ENCODE peak calls at places on chromosomes 1 and 21, in eight cellular contexts. One of them, this sample, is unnamed.

GRCh38 chr1:209383907-209384709 is 199.4 kb upstream of the CAMK1G start:
- DNase-seq in breast epithelium: no peak
- DNase-seq in sigmoid colon: no peak
- DNase-seq in K562: no peak
- DNase-seq in suprapubic skin: no peak
- DNase-seq in GM12892: no peak
- DNase-seq in stomach: no peak
- DNase-seq in HCT116: no peak
- DNase-seq in this sample: no peak

GRCh38 chr1:235045034-235045690 is 83.5 kb downstream of the TOMM20 start:
- DNase-seq in breast epithelium: no peak
- DNase-seq in sigmoid colon: no peak
- DNase-seq in K562: no peak
- DNase-seq in suprapubic skin: no peak
- DNase-seq in GM12892: no peak
- DNase-seq in stomach: no peak
- DNase-seq in HCT116: no peak
- DNase-seq in this sample: no peak

GRCh38 chr21:39452207-39452964 is 616 bp downstream of the SH3BGR start:
- DNase-seq in breast epithelium: no peak
- DNase-seq in sigmoid colon: no peak
- DNase-seq in K562: no peak
- DNase-seq in suprapubic skin: no peak
- DNase-seq in GM12892: no peak
- DNase-seq in stomach: no peak
- DNase-seq in HCT116: no peak
- DNase-seq in this sample: no peak

GRCh38 chr1:221440658-221441057 is 301.2 kb downstream of the DUSP10 start:
- DNase-seq in breast epithelium: no peak
- DNase-seq in sigmoid colon: peak
- DNase-seq in K562: no peak
- DNase-seq in suprapubic skin: no peak
- DNase-seq in GM12892: no peak
- DNase-seq in stomach: no peak
- DNase-seq in HCT116: peak
- DNase-seq in this sample: no peak

GRCh38 chr1:232687304-232687703 is 57.4 kb upstream of the SIPA1L2 start:
- DNase-seq in breast epithelium: no peak
- DNase-seq in sigmoid colon: no peak
- DNase-seq in K562: no peak
- DNase-seq in suprapubic skin: no peak
- DNase-seq in GM12892: no peak
- DNase-seq in stomach: no peak
- DNase-seq in HCT116: no peak
- DNase-seq in this sample: no peak

GRCh38 chr1:100352267-100353072 is at the start of gene CDC14A:
- DNase-seq in breast epithelium: peak
- DNase-seq in sigmoid colon: peak
- DNase-seq in K562: peak
- DNase-seq in suprapubic skin: peak
- DNase-seq in GM12892: peak
- DNase-seq in stomach: peak
- DNase-seq in HCT116: peak
- DNase-seq in this sample: peak

GRCh38 chr21:45417951-45418300 is 13.0 kb downstream of the COL18A1 start:
- DNase-seq in breast epithelium: no peak
- DNase-seq in sigmoid colon: no peak
- DNase-seq in K562: no peak
- DNase-seq in suprapubic skin: no peak
- DNase-seq in GM12892: no peak
- DNase-seq in stomach: no peak
- DNase-seq in HCT116: no peak
- DNase-seq in this sample: no peak

GRCh38 chr1:233448290-233448689 is 120.8 kb downstream of the MAP3K21 start:
- DNase-seq in breast epithelium: no peak
- DNase-seq in sigmoid colon: no peak
- DNase-seq in K562: no peak
- DNase-seq in suprapubic skin: no peak
- DNase-seq in GM12892: no peak
- DNase-seq in stomach: no peak
- DNase-seq in HCT116: no peak
- DNase-seq in this sample: no peak

GRCh38 chr21:28614816-28615215 is 377.9 kb downstream of the LTN1 start:
- DNase-seq in breast epithelium: no peak
- DNase-seq in sigmoid colon: no peak
- DNase-seq in K562: no peak
- DNase-seq in suprapubic skin: no peak
- DNase-seq in GM12892: no peak
- DNase-seq in stomach: no peak
- DNase-seq in HCT116: no peak
- DNase-seq in this sample: no peak

GRCh38 chr1:201536542-201536941 is 2.4 kb upstream of the NAV1 start:
- DNase-seq in breast epithelium: no peak
- DNase-seq in sigmoid colon: peak
- DNase-seq in K562: no peak
- DNase-seq in suprapubic skin: no peak
- DNase-seq in GM12892: no peak
- DNase-seq in stomach: no peak
- DNase-seq in HCT116: peak
- DNase-seq in this sample: no peak

GRCh38 chr1:12327566-12327965 is 97.7 kb downstream of the VPS13D start:
- DNase-seq in breast epithelium: no peak
- DNase-seq in sigmoid colon: no peak
- DNase-seq in K562: no peak
- DNase-seq in suprapubic skin: no peak
- DNase-seq in GM12892: no peak
- DNase-seq in stomach: no peak
- DNase-seq in HCT116: no peak
- DNase-seq in this sample: no peak

GRCh38 chr1:21319447-21320407 is 29.5 kb upstream of the ECE1 start:
- DNase-seq in breast epithelium: no peak
- DNase-seq in sigmoid colon: peak
- DNase-seq in K562: peak
- DNase-seq in suprapubic skin: no peak
- DNase-seq in GM12892: no peak
- DNase-seq in stomach: peak
- DNase-seq in HCT116: no peak
- DNase-seq in this sample: no peak

GRCh38 chr1:21322681-21323016 is 32.4 kb upstream of the ECE1 start:
- DNase-seq in breast epithelium: no peak
- DNase-seq in sigmoid colon: peak
- DNase-seq in K562: no peak
- DNase-seq in suprapubic skin: no peak
- DNase-seq in GM12892: no peak
- DNase-seq in stomach: no peak
- DNase-seq in HCT116: no peak
- DNase-seq in this sample: no peak

GRCh38 chr1:21318714-21319159 is 28.5 kb upstream of the ECE1 start:
- DNase-seq in breast epithelium: peak
- DNase-seq in sigmoid colon: peak
- DNase-seq in K562: no peak
- DNase-seq in suprapubic skin: peak
- DNase-seq in GM12892: no peak
- DNase-seq in stomach: peak
- DNase-seq in HCT116: no peak
- DNase-seq in this sample: no peak

GRCh38 chr1:21321963-21322680 is 31.9 kb upstream of the ECE1 start:
- DNase-seq in breast epithelium: no peak
- DNase-seq in sigmoid colon: peak
- DNase-seq in K562: no peak
- DNase-seq in suprapubic skin: no peak
- DNase-seq in GM12892: no peak
- DNase-seq in stomach: no peak
- DNase-seq in HCT116: no peak
- DNase-seq in this sample: no peak

GRCh38 chr1:21320410-21321107 is 30.3 kb upstream of the ECE1 start:
- DNase-seq in breast epithelium: no peak
- DNase-seq in sigmoid colon: peak
- DNase-seq in K562: peak
- DNase-seq in suprapubic skin: no peak
- DNase-seq in GM12892: no peak
- DNase-seq in stomach: no peak
- DNase-seq in HCT116: no peak
- DNase-seq in this sample: no peak
- TF ChIP-seq POLR2A in breast epithelium: no peak
- TF ChIP-seq POLR2A in sigmoid colon: no peak
- TF ChIP-seq POLR2A in K562: no peak
- TF ChIP-seq POLR2A in suprapubic skin: no peak
- TF ChIP-seq POLR2A in GM12892: no peak
- TF ChIP-seq POLR2A in stomach: no peak
- TF ChIP-seq POLR2A in HCT116: no peak
- TF ChIP-seq POLR2A in this sample: no peak

GRCh38 chr1:20893931-20894330 is 106.8 kb upstream of the HP1BP3 start:
- DNase-seq in breast epithelium: no peak
- DNase-seq in sigmoid colon: no peak
- DNase-seq in K562: no peak
- DNase-seq in suprapubic skin: no peak
- DNase-seq in GM12892: no peak
- DNase-seq in stomach: no peak
- DNase-seq in HCT116: no peak
- DNase-seq in this sample: no peak

GRCh38 chr1:20891091-20891490 is 104.0 kb upstream of the HP1BP3 start:
- DNase-seq in breast epithelium: no peak
- DNase-seq in sigmoid colon: no peak
- DNase-seq in K562: no peak
- DNase-seq in suprapubic skin: no peak
- DNase-seq in GM12892: no peak
- DNase-seq in stomach: no peak
- DNase-seq in HCT116: no peak
- DNase-seq in this sample: no peak

GRCh38 chr1:20900056-20900455 is 112.9 kb upstream of the HP1BP3 start:
- DNase-seq in breast epithelium: no peak
- DNase-seq in sigmoid colon: no peak
- DNase-seq in K562: no peak
- DNase-seq in suprapubic skin: no peak
- DNase-seq in GM12892: no peak
- DNase-seq in stomach: no peak
- DNase-seq in HCT116: no peak
- DNase-seq in this sample: no peak

GRCh38 chr1:20899154-20899972 is 112.3 kb upstream of the HP1BP3 start:
- DNase-seq in breast epithelium: no peak
- DNase-seq in sigmoid colon: no peak
- DNase-seq in K562: no peak
- DNase-seq in suprapubic skin: no peak
- DNase-seq in GM12892: no peak
- DNase-seq in stomach: no peak
- DNase-seq in HCT116: no peak
- DNase-seq in this sample: no peak

GRCh38 chr1:20896824-20897223 is 109.7 kb upstream of the HP1BP3 start:
- DNase-seq in breast epithelium: no peak
- DNase-seq in sigmoid colon: no peak
- DNase-seq in K562: no peak
- DNase-seq in suprapubic skin: no peak
- DNase-seq in GM12892: no peak
- DNase-seq in stomach: no peak
- DNase-seq in HCT116: no peak
- DNase-seq in this sample: no peak
- TF ChIP-seq POLR2AphosphoS5 in breast epithelium: no peak
- TF ChIP-seq POLR2AphosphoS5 in sigmoid colon: no peak
- TF ChIP-seq POLR2AphosphoS5 in K562: no peak
- TF ChIP-seq POLR2AphosphoS5 in suprapubic skin: no peak
- TF ChIP-seq POLR2AphosphoS5 in GM12892: no peak
- TF ChIP-seq POLR2AphosphoS5 in stomach: peak
- TF ChIP-seq POLR2AphosphoS5 in HCT116: no peak
- TF ChIP-seq POLR2AphosphoS5 in this sample: no peak

GRCh38 chr1:42817440-42817767 is 207 bp upstream of the SVBP start:
- DNase-seq in breast epithelium: no peak
- DNase-seq in sigmoid colon: no peak
- DNase-seq in K562: no peak
- DNase-seq in suprapubic skin: no peak
- DNase-seq in GM12892: no peak
- DNase-seq in stomach: no peak
- DNase-seq in HCT116: no peak
- DNase-seq in this sample: no peak

GRCh38 chr1:42815938-42816599 is 853 bp upstream of the ERMAP start:
- DNase-seq in breast epithelium: no peak
- DNase-seq in sigmoid colon: no peak
- DNase-seq in K562: no peak
- DNase-seq in suprapubic skin: no peak
- DNase-seq in GM12892: no peak
- DNase-seq in stomach: no peak
- DNase-seq in HCT116: no peak
- DNase-seq in this sample: no peak

GRCh38 chr1:42817976-42818375 is 779 bp upstream of the SVBP start:
- DNase-seq in breast epithelium: no peak
- DNase-seq in sigmoid colon: no peak
- DNase-seq in K562: no peak
- DNase-seq in suprapubic skin: no peak
- DNase-seq in GM12892: no peak
- DNase-seq in stomach: no peak
- DNase-seq in HCT116: no peak
- DNase-seq in this sample: no peak

GRCh38 chr1:42820813-42821212 is 3.6 kb upstream of the SVBP start:
- DNase-seq in breast epithelium: no peak
- DNase-seq in sigmoid colon: no peak
- DNase-seq in K562: no peak
- DNase-seq in suprapubic skin: no peak
- DNase-seq in GM12892: no peak
- DNase-seq in stomach: no peak
- DNase-seq in HCT116: no peak
- DNase-seq in this sample: no peak

GRCh38 chr1:42816600-42817439 is at the start of the genes ERMAP and SVBP:
- DNase-seq in breast epithelium: peak
- DNase-seq in sigmoid colon: peak
- DNase-seq in K562: peak
- DNase-seq in suprapubic skin: peak
- DNase-seq in GM12892: peak
- DNase-seq in stomach: peak
- DNase-seq in HCT116: peak
- DNase-seq in this sample: peak
- TF ChIP-seq POLR2A in breast epithelium: no peak
- TF ChIP-seq POLR2A in sigmoid colon: no peak
- TF ChIP-seq POLR2A in K562: peak
- TF ChIP-seq POLR2A in suprapubic skin: no peak
- TF ChIP-seq POLR2A in GM12892: peak
- TF ChIP-seq POLR2A in stomach: no peak
- TF ChIP-seq POLR2A in HCT116: no peak
- TF ChIP-seq POLR2A in this sample: peak

DNA sequence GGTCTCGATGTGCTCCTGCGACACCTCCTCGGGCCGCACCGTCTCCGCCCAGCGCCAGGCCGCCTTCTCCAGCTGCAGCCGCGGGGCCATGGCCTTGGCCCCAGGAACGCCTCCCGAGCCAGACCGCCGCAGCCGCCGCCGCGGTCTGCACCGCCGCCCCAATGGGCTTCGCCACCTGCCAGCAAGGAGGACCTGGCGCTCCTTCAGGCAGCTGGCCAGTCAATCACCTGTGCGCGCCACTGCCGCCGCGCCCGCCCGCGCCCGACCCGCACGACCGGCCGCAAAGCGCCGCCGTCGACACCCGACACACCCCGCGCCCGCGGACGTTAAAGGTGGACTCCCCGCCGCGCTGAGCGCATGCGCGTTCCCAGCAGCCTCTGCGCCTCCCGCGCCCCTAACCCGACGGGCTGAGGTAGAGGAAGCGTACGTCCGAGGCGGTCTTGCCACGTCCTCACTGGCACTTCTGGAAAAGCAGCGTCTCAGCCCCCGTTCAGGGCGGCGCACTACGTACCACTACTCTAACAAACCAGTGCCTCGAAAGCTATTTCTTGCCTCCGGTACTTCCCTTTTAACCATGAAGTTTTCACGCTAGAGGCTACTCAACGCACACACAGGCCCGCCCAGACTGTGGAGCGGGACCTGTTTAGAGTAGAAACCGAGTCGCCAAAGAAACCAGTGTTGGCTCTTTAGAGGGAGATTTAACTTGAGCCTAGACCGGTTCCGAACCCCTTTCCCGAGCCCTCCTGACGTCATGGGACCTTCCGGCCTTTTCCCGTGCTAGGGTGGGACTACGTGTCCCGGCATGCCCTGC is at the start of gene USP48:
- DNase-seq in breast epithelium: peak
- DNase-seq in sigmoid colon: peak
- DNase-seq in K562: peak
- DNase-seq in suprapubic skin: peak
- DNase-seq in GM12892: peak
- DNase-seq in stomach: peak
- DNase-seq in HCT116: peak
- DNase-seq in this sample: peak
- TF ChIP-seq POLR2AphosphoS5 in breast epithelium: peak
- TF ChIP-seq POLR2AphosphoS5 in sigmoid colon: peak
- TF ChIP-seq POLR2AphosphoS5 in K562: peak
- TF ChIP-seq POLR2AphosphoS5 in suprapubic skin: peak
- TF ChIP-seq POLR2AphosphoS5 in GM12892: peak
- TF ChIP-seq POLR2AphosphoS5 in stomach: peak
- TF ChIP-seq POLR2AphosphoS5 in HCT116: peak
- TF ChIP-seq POLR2AphosphoS5 in this sample: peak